ENCODE peak calls at places on chromosomes 7 and 10, in six cellular contexts. One of them, this sample, is unnamed.

GRCh38 chr7:124351950-124352349 is 319.1 kb upstream of the TMEM229A start:
- DNase-seq in kidney epithelial cell: no peak
- DNase-seq in OCI-LY7: no peak
- DNase-seq in HFF-Myc: no peak
- DNase-seq in osteocyte: no peak
- DNase-seq in H9: no peak
- DNase-seq in this sample: no peak

GRCh38 chr10:79029478-79030390 is 39.0 kb upstream of the ZMIZ1 start:
- DNase-seq in kidney epithelial cell: no peak
- DNase-seq in OCI-LY7: no peak
- DNase-seq in HFF-Myc: no peak
- DNase-seq in osteocyte: no peak
- DNase-seq in H9: no peak
- DNase-seq in this sample: no peak

GRCh38 chr7:43104874-43105520 is 7.5 kb upstream of the HECW1 start:
- DNase-seq in kidney epithelial cell: no peak
- DNase-seq in OCI-LY7: no peak
- DNase-seq in HFF-Myc: no peak
- DNase-seq in osteocyte: no peak
- DNase-seq in H9: no peak
- DNase-seq in this sample: no peak

GRCh38 chr10:70699659-70700174 is 27.4 kb downstream of the ADAMTS14 start:
- DNase-seq in kidney epithelial cell: peak
- DNase-seq in OCI-LY7: peak
- DNase-seq in HFF-Myc: no peak
- DNase-seq in osteocyte: no peak
- DNase-seq in H9: peak
- DNase-seq in this sample: peak

GRCh38 chr7:80488851-80489370 is 23.0 kb downstream of the GNAT3 start:
- DNase-seq in kidney epithelial cell: no peak
- DNase-seq in OCI-LY7: no peak
- DNase-seq in HFF-Myc: no peak
- DNase-seq in osteocyte: no peak
- DNase-seq in H9: no peak
- DNase-seq in this sample: no peak

GRCh38 chr7:42234736-42235135 is 2.3 kb downstream of the GLI3 start:
- DNase-seq in kidney epithelial cell: no peak
- DNase-seq in OCI-LY7: no peak
- DNase-seq in HFF-Myc: no peak
- DNase-seq in osteocyte: no peak
- DNase-seq in H9: no peak
- DNase-seq in this sample: no peak

GRCh38 chr10:59750155-59750945 is 2.9 kb downstream of the MRLN start:
- DNase-seq in kidney epithelial cell: no peak
- DNase-seq in OCI-LY7: no peak
- DNase-seq in HFF-Myc: no peak
- DNase-seq in osteocyte: no peak
- DNase-seq in H9: no peak
- DNase-seq in this sample: no peak

GRCh38 chr10:102581401-102581800 is 62.9 kb upstream of the TRIM8 start:
- DNase-seq in kidney epithelial cell: no peak
- DNase-seq in OCI-LY7: no peak
- DNase-seq in HFF-Myc: no peak
- DNase-seq in osteocyte: no peak
- DNase-seq in H9: no peak
- DNase-seq in this sample: no peak

GRCh38 chr7:92781117-92781720 is 55.2 kb downstream of the CDK6 start:
- DNase-seq in kidney epithelial cell: no peak
- DNase-seq in OCI-LY7: no peak
- DNase-seq in HFF-Myc: no peak
- DNase-seq in osteocyte: no peak
- DNase-seq in H9: no peak
- DNase-seq in this sample: no peak

GRCh38 chr10:132809237-132810140 is 23.5 kb upstream of the NKX6-2 start:
- DNase-seq in kidney epithelial cell: no peak
- DNase-seq in OCI-LY7: no peak
- DNase-seq in HFF-Myc: no peak
- DNase-seq in osteocyte: no peak
- DNase-seq in H9: no peak
- DNase-seq in this sample: no peak

GRCh38 chr10:13491747-13492360 is 37.0 kb downstream of the BEND7 start:
- DNase-seq in kidney epithelial cell: no peak
- DNase-seq in OCI-LY7: no peak
- DNase-seq in HFF-Myc: no peak
- DNase-seq in osteocyte: no peak
- DNase-seq in H9: no peak
- DNase-seq in this sample: no peak

GRCh38 chr7:134154581-134155130 is 27.5 kb downstream of the LRGUK start:
- DNase-seq in kidney epithelial cell: no peak
- DNase-seq in OCI-LY7: no peak
- DNase-seq in HFF-Myc: no peak
- DNase-seq in osteocyte: no peak
- DNase-seq in H9: no peak
- DNase-seq in this sample: no peak

GRCh38 chr10:31315453-31315852 is 3.6 kb upstream of the ZEB1 start:
- DNase-seq in kidney epithelial cell: no peak
- DNase-seq in OCI-LY7: no peak
- DNase-seq in HFF-Myc: no peak
- DNase-seq in osteocyte: no peak
- DNase-seq in H9: no peak
- DNase-seq in this sample: no peak

DNA sequence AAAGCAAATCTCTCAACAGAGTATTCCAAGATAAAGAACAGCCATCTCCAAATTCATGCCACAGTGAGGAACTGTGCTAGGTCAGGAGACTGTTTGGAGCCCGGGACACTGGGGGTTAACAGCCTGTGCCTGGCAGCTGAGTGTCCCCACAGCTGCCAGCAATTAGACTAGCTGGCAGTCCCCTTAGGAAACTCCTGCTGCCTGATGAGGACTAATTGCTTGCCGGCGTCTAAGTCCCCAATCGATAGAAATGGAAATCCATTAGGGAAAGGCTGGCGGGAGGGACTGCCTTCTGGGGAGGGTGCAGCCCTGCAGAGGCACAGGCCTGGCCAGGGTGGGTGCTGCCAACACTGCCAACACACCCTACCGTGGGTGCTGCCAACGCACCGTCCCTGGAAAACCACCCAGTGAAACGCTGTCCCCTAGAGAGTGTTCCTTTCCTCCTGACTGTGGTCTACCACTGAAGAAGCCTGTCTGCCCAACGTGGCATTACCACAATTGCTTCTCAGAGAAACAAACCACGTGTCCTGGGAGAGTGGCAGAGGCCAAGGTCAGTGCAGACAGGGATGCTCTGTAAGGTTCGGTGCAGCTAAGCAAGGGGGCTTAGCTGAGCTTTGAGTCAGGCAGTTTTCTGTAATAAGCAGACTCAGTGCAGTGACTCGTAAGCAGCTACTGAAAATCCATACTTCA is 60.7 kb downstream of the XRCC2 start:
- DNase-seq in kidney epithelial cell: no peak
- DNase-seq in OCI-LY7: no peak
- DNase-seq in HFF-Myc: no peak
- DNase-seq in osteocyte: peak
- DNase-seq in H9: no peak
- DNase-seq in this sample: no peak
- TF ChIP-seq CTCF in kidney epithelial cell: no peak
- TF ChIP-seq CTCF in OCI-LY7: no peak
- TF ChIP-seq CTCF in HFF-Myc: no peak
- TF ChIP-seq CTCF in osteocyte: no peak
- TF ChIP-seq CTCF in H9: no peak
- TF ChIP-seq CTCF in this sample: no peak

DNA sequence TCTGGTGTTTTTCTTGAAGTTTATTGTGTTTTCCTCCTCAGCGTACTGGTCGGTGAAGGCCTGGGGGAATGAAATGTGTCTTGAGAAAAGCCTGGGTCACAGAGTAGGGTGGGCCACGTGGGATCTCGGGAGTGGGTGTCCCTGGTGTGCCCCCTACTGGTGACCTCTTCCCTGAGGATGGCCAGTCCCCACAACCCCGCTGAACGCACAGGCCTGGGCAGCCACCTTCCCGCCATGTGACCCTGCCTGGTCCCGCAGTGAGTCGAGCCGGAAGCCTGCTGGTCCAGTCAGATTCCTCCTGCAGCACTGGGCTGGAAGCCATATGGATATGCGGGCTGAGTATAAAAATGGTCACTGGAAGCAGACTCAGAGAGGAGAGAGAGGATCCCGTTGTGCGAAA is 52.9 kb upstream of the GNA12 start:
- DNase-seq in kidney epithelial cell: no peak
- DNase-seq in OCI-LY7: no peak
- DNase-seq in HFF-Myc: no peak
- DNase-seq in osteocyte: no peak
- DNase-seq in H9: peak
- DNase-seq in this sample: no peak
- TF ChIP-seq CTCF in kidney epithelial cell: no peak
- TF ChIP-seq CTCF in OCI-LY7: peak
- TF ChIP-seq CTCF in HFF-Myc: no peak
- TF ChIP-seq CTCF in osteocyte: no peak
- TF ChIP-seq CTCF in H9: peak
- TF ChIP-seq CTCF in this sample: no peak

DNA sequence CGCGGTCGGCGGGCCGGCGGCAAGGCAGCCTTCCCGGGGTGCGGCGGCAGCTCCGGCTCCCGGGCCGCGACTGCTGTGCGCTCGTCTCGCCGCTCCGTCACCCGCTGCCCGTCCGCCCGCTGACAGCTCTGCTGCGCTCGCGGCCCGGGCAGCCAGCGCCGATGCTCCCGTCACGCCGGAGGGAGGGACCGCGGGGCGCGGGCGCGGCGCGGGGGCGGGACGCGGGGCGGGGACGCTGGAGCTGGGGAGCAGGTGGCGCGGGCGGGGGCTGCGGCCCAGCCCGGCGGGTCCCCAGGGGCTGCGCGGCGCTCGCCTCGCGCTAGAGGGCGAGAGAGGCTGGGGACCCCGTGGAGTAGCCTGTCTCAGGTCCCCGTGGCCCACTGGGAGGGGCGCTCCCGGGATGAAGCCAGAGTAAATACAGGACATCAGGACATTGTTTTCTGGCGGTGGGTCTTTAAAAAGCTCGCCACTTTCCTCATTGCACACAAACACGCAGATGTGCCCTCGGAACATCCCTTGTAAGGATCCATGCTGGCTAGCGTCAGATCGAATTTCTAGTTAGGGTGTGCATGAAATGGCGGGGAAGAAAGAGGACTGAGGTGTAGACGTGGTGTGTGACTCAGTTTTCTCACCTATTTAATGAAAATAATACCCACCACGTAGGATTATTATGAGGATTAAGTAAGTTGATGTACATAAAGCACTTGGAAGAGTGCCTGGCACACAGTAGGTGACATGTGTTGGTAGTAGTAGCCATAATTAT is at the start of gene ELAPOR2:
- DNase-seq in kidney epithelial cell: no peak
- DNase-seq in OCI-LY7: peak
- DNase-seq in HFF-Myc: no peak
- DNase-seq in osteocyte: peak
- DNase-seq in H9: peak
- DNase-seq in this sample: peak
- TF ChIP-seq CTCF in kidney epithelial cell: peak
- TF ChIP-seq CTCF in OCI-LY7: peak
- TF ChIP-seq CTCF in HFF-Myc: peak
- TF ChIP-seq CTCF in osteocyte: peak
- TF ChIP-seq CTCF in H9: peak
- TF ChIP-seq CTCF in this sample: peak

DNA sequence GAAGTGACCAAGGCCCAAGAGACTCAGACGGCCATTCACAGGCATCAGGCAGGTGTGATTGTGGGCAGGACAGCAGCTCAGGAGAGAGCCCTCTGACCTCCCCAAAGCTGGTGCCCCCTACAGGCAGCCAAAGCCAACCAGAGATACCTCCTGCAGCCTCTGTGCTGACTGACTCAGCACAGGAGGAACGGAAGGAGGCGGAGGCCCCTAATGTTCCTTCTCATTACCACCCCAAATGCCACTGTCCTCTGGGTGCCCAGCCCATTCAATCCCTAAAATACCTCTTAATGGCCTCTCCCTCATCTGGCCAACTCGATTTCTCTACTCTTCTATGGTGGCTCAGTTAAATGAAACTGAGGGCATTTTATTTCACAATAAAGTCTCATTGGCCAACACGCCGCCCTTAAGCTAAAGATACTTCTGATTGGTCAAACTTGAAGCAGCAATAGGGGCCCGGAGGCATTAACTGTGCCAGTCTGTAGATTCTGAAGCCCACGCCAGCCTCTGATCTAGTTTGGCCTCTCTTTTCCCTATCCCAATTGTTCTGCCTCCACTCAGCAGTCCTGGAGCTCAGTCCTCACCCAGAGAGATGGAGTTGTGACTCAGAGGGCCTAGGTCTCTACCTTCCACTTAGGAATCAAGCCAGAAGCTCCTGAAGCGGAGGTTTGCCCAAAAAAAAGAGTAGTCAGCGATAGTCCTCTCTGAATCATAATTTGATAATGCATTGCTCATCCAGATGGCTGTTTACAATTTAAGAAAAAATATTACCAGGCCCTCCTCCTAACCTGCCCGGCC is 1.2 kb downstream of the CYREN start:
- DNase-seq in kidney epithelial cell: no peak
- DNase-seq in OCI-LY7: peak
- DNase-seq in HFF-Myc: no peak
- DNase-seq in osteocyte: no peak
- DNase-seq in H9: peak
- DNase-seq in this sample: peak
- TF ChIP-seq CTCF in kidney epithelial cell: peak
- TF ChIP-seq CTCF in OCI-LY7: peak
- TF ChIP-seq CTCF in HFF-Myc: peak
- TF ChIP-seq CTCF in osteocyte: peak
- TF ChIP-seq CTCF in H9: peak
- TF ChIP-seq CTCF in this sample: peak